ENCODE peak calls at places on chromosomes 16 and 17, in eight cellular contexts. O is progenitor cell of endocrine pancreas, H is MCF 10A, E is bronchial epithelial cell, I is activated B cell treated with CpG ODN at 0.5 μM for 24 hours, Z is Peyer's patch, R is right lobe of liver, V is endothelial cell. Q is an unnamed sample.

GRCh38 chr17:80183581-80184422 is 14.0 kb downstream of the CARD14 start:
- DNase-seq in H (no peak), I (no peak), R (no peak), O (no peak), Z (no peak), E (no peak), V (no peak), Q (no peak)

GRCh38 chr16:81227780-81228179 is 10.7 kb upstream of the BCO1 start:
- DNase-seq in V (no peak), H (no peak), I (no peak), E (no peak), R (no peak), O (no peak), Z (no peak), Q (no peak)

GRCh38 chr16:84543931-84544776 is 39.7 kb upstream of the MEAK7 start:
- DNase-seq in R (no peak), E (no peak), Z (no peak), V (no peak), H (no peak), I (no peak), O (no peak), Q (no peak)

GRCh38 chr17:58252141-58252540 is 13.8 kb downstream of the LPO start:
- DNase-seq in H (no peak), R (no peak), E (no peak), V (no peak), O (no peak), I (no peak), Z (no peak), Q (no peak)

GRCh38 chr17:58289869-58290268 is 9.1 kb upstream of the MPO start:
- DNase-seq in O (no peak), H (peak; percentile 48), I (no peak), E (peak; percentile 26), Z (peak; percentile 33), R (no peak), V (no peak), Q (no peak)

GRCh38 chr16:86059253-86060171 is 160.6 kb downstream of the IRF8 start:
- DNase-seq in R (peak; percentile 57), O (no peak), V (no peak), E (no peak), Z (no peak), I (no peak), H (no peak), Q (no peak)

GRCh38 chr16:24984903-24985675 is 30.1 kb downstream of the ARHGAP17 start:
- DNase-seq in O (no peak), R (no peak), Z (peak; percentile 36), H (no peak), I (no peak), E (no peak), V (no peak), Q (peak; percentile 23)

GRCh38 chr17:75832164-75832651 is 12.0 kb downstream of the UNC13D start:
- DNase-seq in R (no peak), Z (peak; percentile 77), V (no peak), H (peak; percentile 12), E (peak; percentile 58), I (no peak), O (no peak), Q (no peak)

GRCh38 chr16:85477801-85478363 is 135.2 kb upstream of the GSE1 start:
- DNase-seq in I (no peak), H (peak; percentile 20), V (no peak), E (no peak), Z (no peak), O (no peak), R (no peak), Q (no peak)

GRCh38 chr17:48093341-48094045 is 7.8 kb downstream of the CBX1 start:
- DNase-seq in I (no peak), O (no peak), H (no peak), Z (no peak), R (no peak), V (no peak), E (no peak), Q (no peak)

GRCh38 chr17:8701754-8702153 is 42.9 kb downstream of the CCDC42 start:
- DNase-seq in R (no peak), E (no peak), H (no peak), V (no peak), Z (no peak), I (no peak), O (no peak), Q (no peak)

GRCh38 chr16:85782476-85782875 is 16.9 kb downstream of the EMC8 start:
- DNase-seq in V (no peak), O (no peak), Z (no peak), R (no peak), H (no peak), E (no peak), I (no peak), Q (no peak)

GRCh38 chr17:8557176-8557806 is 73.2 kb downstream of the MYH10 start:
- DNase-seq in Z (no peak), V (no peak), E (no peak), H (no peak), O (no peak), I (no peak), R (no peak), Q (no peak)

GRCh38 chr17:29358421-29358820 is 31.7 kb upstream of the TAOK1 start:
- DNase-seq in R (no peak), H (no peak), O (no peak), E (peak; percentile 35), I (no peak), Z (no peak), V (no peak), Q (no peak)

GRCh38 chr17:49991409-49991808 is 3.6 kb downstream of the DLX3 start:
- DNase-seq in V (no peak), Z (no peak), O (no peak), E (no peak), R (peak; percentile 32), I (no peak), H (no peak), Q (no peak)

GRCh38 chr16:70691223-70692129 is 5.6 kb upstream of the MTSS2 start:
- DNase-seq in V (no peak), O (no peak), E (no peak), Z (peak; percentile 80), H (no peak), I (no peak), R (no peak), Q (no peak)

GRCh38 chr16:1822801-1823200 is 3.8 kb downstream of the HAGH start:
- DNase-seq in E (no peak), Z (no peak), H (no peak), R (no peak), O (no peak), V (no peak), I (no peak), Q (no peak)

GRCh38 chr17:6478486-6478885 is 34.2 kb downstream of the PIMREG start:
- DNase-seq in I (no peak), O (no peak), R (no peak), V (no peak), E (no peak), H (no peak), Z (no peak), Q (no peak)

GRCh38 chr17:5191541-5192417 is at the start of gene ZNF594:
- DNase-seq in Z (peak; percentile 98), R (peak; percentile 95), O (peak; percentile 92), E (peak; percentile 75), H (peak; percentile 62), I (peak; percentile 96), V (peak; percentile 94), Q (peak; percentile 87)

GRCh38 chr16:70252355-70252988 is 732 bp upstream of the EXOSC6 start:
- DNase-seq in H (no peak), Z (no peak), R (no peak), E (no peak), V (peak; percentile 58), O (no peak), I (no peak), Q (no peak)

GRCh38 chr17:17484451-17484899 is 7.7 kb downstream of the MED9 start:
- DNase-seq in O (no peak), H (no peak), V (no peak), E (peak; percentile 27), I (no peak), Z (no peak), R (no peak), Q (no peak)

GRCh38 chr17:76539631-76540271 is at the start of gene PRCD:
- DNase-seq in E (no peak), R (no peak), Z (no peak), H (no peak), O (no peak), V (no peak), I (no peak), Q (peak; percentile 60)

GRCh38 chr17:27245230-27245696 is 48.7 kb upstream of the WSB1 start:
- DNase-seq in Z (peak; percentile 90), I (peak; percentile 36), O (peak; percentile 28), V (peak; percentile 70), H (peak; percentile 89), E (peak; percentile 83), R (peak; percentile 79), Q (peak; percentile 64)
- TF ChIP-seq CTCF in Z (peak; percentile 80), I (peak; percentile 27), O (peak; percentile 55), V (no peak), H (peak; percentile 68), E (peak; percentile 78), R (peak; percentile 71), Q (peak; percentile 99)

DNA sequence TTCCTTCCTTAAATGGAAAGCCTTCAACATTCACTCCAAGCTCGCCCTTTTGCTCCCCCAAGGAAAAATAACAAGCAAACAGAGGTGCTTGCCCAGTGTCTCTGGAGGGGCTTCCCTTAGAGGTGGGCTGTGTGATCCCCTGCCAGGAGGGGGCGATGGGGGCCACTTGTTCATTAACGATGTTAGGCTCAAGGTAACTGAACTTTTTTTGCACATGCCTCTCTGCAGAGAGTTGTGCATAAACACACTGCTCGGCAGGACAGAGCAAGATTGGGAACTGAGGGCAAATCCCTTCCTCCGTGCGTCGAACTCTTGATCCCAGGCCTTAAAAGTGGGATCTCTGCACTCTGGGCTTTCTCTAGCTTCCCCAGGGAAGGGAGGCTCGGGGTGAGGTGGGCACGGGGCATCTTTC is 15.5 kb upstream of the NAGLU start:
- DNase-seq in I (no peak), H (no peak), V (peak; percentile 57), Z (no peak), E (no peak), R (no peak), O (no peak), Q (no peak)
- TF ChIP-seq CTCF in I (no peak), H (peak; percentile 47), V (peak; percentile 40), Z (peak; percentile 2), E (peak; percentile 33), R (no peak), O (peak; percentile 49), Q (peak; percentile 13)

GRCh38 chr16:68310441-68311315 is at the start of the genes PRMT7 and SLC7A6OS:
- DNase-seq in Z (peak; percentile 97), O (peak; percentile 78), R (peak; percentile 95), H (peak; percentile 90), V (peak; percentile 87), E (peak; percentile 84), I (peak; percentile 87), Q (peak; percentile 69)
- TF ChIP-seq CTCF in Z (peak; percentile 34), O (no peak), R (peak; percentile 17), H (no peak), V (no peak), E (peak; percentile 10), I (no peak), Q (no peak)

DNA sequence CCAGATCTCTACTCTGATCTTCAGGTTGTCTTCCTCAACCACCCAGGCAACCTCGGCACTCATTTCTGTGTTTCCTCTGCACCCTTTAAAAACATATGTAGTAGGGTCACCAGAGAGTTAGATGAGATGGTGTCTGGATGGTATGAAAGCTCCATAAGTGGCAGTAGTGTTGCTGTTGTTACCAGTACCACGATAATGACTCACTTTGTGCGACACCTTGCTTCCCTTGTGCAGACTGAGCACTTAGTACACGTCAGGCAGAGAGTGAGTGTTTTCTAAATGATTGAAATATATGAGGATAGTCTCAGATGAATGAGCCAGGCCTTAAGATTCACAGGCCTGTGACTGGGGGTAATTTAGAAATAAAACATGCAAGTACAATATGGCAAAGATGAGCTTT is 188.7 kb downstream of the MAF start:
- DNase-seq in V (no peak), O (no peak), H (no peak), I (no peak), Z (no peak), E (no peak), R (no peak), Q (no peak)
- TF ChIP-seq CTCF in V (no peak), O (no peak), H (no peak), I (no peak), Z (no peak), E (no peak), R (no peak), Q (no peak)